ENCODE peak calls at places on chromosomes 16 and 17, in four cellular contexts. L is A549, J is WTC11, G is HepG2. Y is an unnamed sample.

GRCh38 chr16:72937916-72938315 is 110.0 kb downstream of the ZFHX3 start:
- DNase-seq in L (no peak), J (no peak), G (no peak), Y (no peak)

GRCh38 chr16:15953929-15954813 is 4.8 kb downstream of the ABCC1 start:
- DNase-seq in L (no peak), J (no peak), G (no peak), Y (no peak)

GRCh38 chr17:32495347-32496253 is 8.8 kb downstream of the CDK5R1 start:
- DNase-seq in L (no peak), J (no peak), G (no peak), Y (peak)

GRCh38 chr17:42342242-42343008 is 45.8 kb downstream of the STAT3 start:
- DNase-seq in L (no peak), J (no peak), G (no peak), Y (no peak)

GRCh38 chr17:66988069-66988798 is 23.7 kb downstream of the CACNG4 start:
- DNase-seq in L (no peak), J (no peak), G (no peak), Y (no peak)

GRCh38 chr16:10938321-10938720 is 3.9 kb downstream of the DEXI start:
- DNase-seq in L (no peak), J (no peak), G (no peak), Y (no peak)

GRCh38 chr16:284204-285120 is 1.5 kb downstream of the PDIA2 start:
- DNase-seq in L (no peak), J (no peak), G (no peak), Y (no peak)

GRCh38 chr16:17470002-17470870 is 524 bp downstream of the XYLT1 start:
- DNase-seq in L (no peak), J (peak), G (no peak), Y (no peak)

GRCh38 chr17:59355030-59355694 is 23.7 kb downstream of the YPEL2 start:
- DNase-seq in L (no peak), J (no peak), G (no peak), Y (no peak)

GRCh38 chr16:19400709-19401108 is 17.0 kb upstream of the TMC5 start:
- DNase-seq in L (no peak), J (peak), G (no peak), Y (no peak)

GRCh38 chr17:44565866-44566443 is 8.7 kb downstream of the FZD2 start:
- DNase-seq in L (no peak), J (no peak), G (no peak), Y (no peak)

GRCh38 chr17:42744283-42744805 is 496 bp downstream of the EZH1 start:
- DNase-seq in L (peak), J (no peak), G (peak), Y (no peak)

GRCh38 chr17:3935825-3936355 is 19.6 kb upstream of the P2RX1 start:
- DNase-seq in L (no peak), J (no peak), G (no peak), Y (peak)

GRCh38 chr16:57383276-57384247 is 11.3 kb downstream of the CX3CL1 start:
- DNase-seq in L (no peak), J (no peak), G (peak), Y (no peak)

GRCh38 chr17:18016426-18016825 is 22.5 kb downstream of the ATPAF2 start:
- DNase-seq in L (no peak), J (no peak), G (no peak), Y (no peak)

GRCh38 chr16:66364117-66364958 is 2.2 kb upstream of the CDH5 start:
- DNase-seq in L (peak), J (no peak), G (no peak), Y (peak)

GRCh38 chr17:1577657-1578428 is 15.3 kb upstream of the PITPNA start:
- DNase-seq in L (no peak), J (no peak), G (no peak), Y (no peak)

GRCh38 chr17:72460711-72461110 is 339.9 kb downstream of the SOX9 start:
- DNase-seq in L (peak), J (no peak), G (no peak), Y (no peak)

DNA sequence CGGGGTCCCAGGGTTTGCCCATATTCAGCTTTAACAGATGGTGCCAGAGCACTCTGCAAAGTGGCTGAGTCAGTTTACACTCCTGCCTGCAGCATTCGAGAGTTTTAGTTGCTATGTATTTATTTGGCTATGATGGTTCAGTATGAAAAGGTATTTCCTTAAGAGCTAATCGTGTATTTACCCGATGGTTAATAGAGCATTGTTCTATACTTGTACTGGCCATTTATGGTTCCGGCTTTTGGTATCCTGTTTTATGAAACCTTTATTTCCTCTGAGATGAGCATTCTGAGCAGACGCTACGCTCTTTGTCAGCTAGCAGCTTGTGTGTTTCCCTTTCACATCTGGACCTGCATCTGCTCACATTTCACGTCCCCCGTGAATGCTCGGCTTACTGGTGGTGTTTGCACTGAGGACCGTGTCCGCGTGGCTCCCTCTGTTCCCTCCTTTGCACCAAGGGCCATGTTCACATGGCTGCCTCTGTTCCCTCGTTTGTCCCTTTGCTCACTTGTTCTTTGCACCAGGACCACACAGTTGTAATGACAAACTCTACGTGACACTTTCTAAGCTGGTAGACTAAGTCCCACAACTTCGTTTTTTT is 149.1 kb upstream of the CHMP6 start:
- DNase-seq in L (no peak), J (no peak), G (no peak), Y (no peak)
- TF ChIP-seq JUN in L (no peak), J (no peak), G (no peak), Y (no peak)

GRCh38 chr17:37608369-37609169 is 649 bp downstream of the SYNRG start:
- DNase-seq in L (peak), J (peak), G (peak), Y (peak)
- TF ChIP-seq MAX in L (no peak), J (no peak), G (no peak), Y (no peak)

DNA sequence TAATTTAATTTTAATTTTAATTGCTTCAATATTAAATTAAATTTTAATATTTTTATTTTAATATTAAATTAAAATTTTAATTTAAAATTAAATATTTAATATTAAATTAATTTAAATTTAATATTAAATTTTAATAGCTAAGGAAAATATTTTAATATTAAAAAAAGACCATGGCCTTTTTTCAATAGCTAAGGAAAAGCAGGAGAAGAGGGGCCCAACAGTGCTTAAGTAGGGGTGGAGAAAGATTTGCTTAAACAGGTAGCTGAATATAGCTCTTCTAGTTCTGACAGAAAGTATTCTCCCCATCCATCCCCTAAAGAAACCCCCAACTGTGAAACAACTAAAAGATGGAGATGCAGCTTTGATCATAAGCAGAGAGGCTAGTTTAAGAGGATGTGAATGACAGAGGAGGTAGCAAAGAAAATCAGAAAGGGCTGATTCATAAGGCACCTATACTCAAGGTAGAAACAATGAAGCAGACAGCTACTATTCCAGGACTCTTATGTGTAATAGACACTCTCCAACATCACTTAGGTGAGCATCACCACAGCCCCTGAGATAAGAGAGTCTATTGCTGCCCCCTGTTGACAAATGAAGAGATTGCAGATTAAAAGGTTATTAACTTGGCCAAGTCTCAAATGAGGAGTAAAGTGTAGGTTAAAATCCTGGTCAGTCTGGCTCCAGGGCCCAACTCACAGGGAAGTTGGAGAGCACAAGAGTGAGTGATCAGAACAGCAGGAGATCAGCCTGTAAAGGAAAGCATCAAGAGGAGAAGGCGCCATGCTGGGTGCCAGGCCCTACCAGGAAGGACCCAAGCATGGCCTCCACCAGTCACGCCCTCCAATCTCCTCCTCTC is 7.8 kb upstream of the RNASEK start:
- DNase-seq in L (peak), J (no peak), G (peak), Y (peak)
- TF ChIP-seq JUN in L (no peak), J (no peak), G (no peak), Y (no peak)

GRCh38 chr17:75505152-75505409 is 10.3 kb downstream of the CASKIN2 start:
- DNase-seq in L (no peak), J (no peak), G (no peak), Y (no peak)

GRCh38 chr17:75503337-75503950 is 11.9 kb downstream of the CASKIN2 start:
- DNase-seq in L (no peak), J (no peak), G (no peak), Y (no peak)

GRCh38 chr17:75502746-75503329 is 12.5 kb downstream of the CASKIN2 start:
- DNase-seq in L (no peak), J (no peak), G (no peak), Y (no peak)

GRCh38 chr17:75504347-75505151 is 10.8 kb downstream of the CASKIN2 start:
- DNase-seq in L (peak), J (peak), G (peak), Y (no peak)

DNA sequence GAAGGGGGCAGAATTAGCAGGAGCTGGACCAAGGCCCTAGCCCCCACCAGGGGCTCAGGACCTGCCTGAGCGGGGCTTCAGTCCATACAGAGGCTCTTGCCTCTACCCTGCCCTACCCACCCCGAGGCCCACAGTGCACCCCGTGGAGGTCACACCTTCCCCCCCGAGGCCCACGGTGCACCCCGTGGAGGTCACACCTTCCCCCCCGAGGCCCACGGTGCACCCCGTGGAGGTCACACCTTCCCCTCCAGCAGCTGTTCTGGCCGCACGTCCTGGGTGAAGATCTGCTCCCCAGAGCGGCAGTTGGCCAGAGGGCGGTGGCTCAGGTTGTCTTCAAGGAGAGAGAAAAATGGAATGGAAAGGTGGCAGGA is 11.4 kb downstream of the CASKIN2 start:
- DNase-seq in L (no peak), J (no peak), G (no peak), Y (no peak)
- TF ChIP-seq MAX in L (no peak), J (no peak), G (peak), Y (no peak)

GRCh38 chr17:77345260-77345910 is 204.6 kb downstream of the SEC14L1 start:
- DNase-seq in L (no peak), J (peak), G (no peak), Y (no peak)
- TF ChIP-seq JUN in L (no peak), J (no peak), G (no peak), Y (no peak)

GRCh38 chr16:79876332-79876730 is 275.8 kb upstream of the MAF start:
- DNase-seq in L (no peak), J (no peak), G (no peak), Y (no peak)
- TF ChIP-seq MAX in L (no peak), J (no peak), G (no peak), Y (no peak)